ENCODE peak calls at places on chromosomes 1 and 21, in five cellular contexts. V is SJSA1, K is DMS53, I is germinal center, S is fibroblast of mammary gland. F is an unnamed sample.

GRCh38 chr1:3213730-3214129 is 144.7 kb downstream of the PRDM16 start:
- DNase-seq in K (no peak), S (no peak), V (no peak), I (no peak), F (no peak)

GRCh38 chr1:1626207-1627141 is 5.5 kb upstream of the MMP23B start:
- DNase-seq in V (no peak), I (no peak), K (no peak), S (no peak), F (no peak)

GRCh38 chr1:245858022-245858421 is 649.1 kb downstream of the SMYD3 start:
- DNase-seq in V (no peak), I (no peak), S (no peak), K (no peak), F (no peak)

GRCh38 chr1:207603777-207604176 is 41.2 kb upstream of the CR1L start:
- DNase-seq in V (no peak), I (no peak), S (peak; percentile 69), K (no peak), F (no peak)

GRCh38 chr1:181397841-181398240 is 85.5 kb upstream of the CACNA1E start:
- DNase-seq in I (no peak), V (no peak), S (no peak), K (no peak), F (no peak)

GRCh38 chr1:164771568-164772350 is 212.8 kb downstream of the PBX1 start:
- DNase-seq in I (no peak), V (peak; percentile 89), K (peak; percentile 19), S (peak; percentile 81), F (no peak)

GRCh38 chr1:172293379-172293778 is 127.1 kb upstream of the C1orf105 start:
- DNase-seq in S (no peak), V (no peak), I (no peak), K (no peak), F (no peak)

GRCh38 chr1:239814306-239814881 is 277.3 kb upstream of the FMN2 start:
- DNase-seq in K (peak; percentile 62), V (peak; percentile 59), S (peak; percentile 85), I (no peak), F (no peak)

GRCh38 chr1:53144201-53144600 is 1.8 kb upstream of the SLC1A7 start:
- DNase-seq in K (no peak), I (no peak), S (no peak), V (no peak), F (no peak)

GRCh38 chr1:19949016-19949415 is 25.6 kb upstream of the PLA2G2E start:
- DNase-seq in K (peak; percentile 34), S (peak; percentile 81), V (peak; percentile 56), I (no peak), F (no peak)

GRCh38 chr21:46517361-46517760 is 58.7 kb downstream of the DIP2A start:
- DNase-seq in I (no peak), K (no peak), S (peak; percentile 20), V (no peak), F (no peak)

GRCh38 chr1:101150676-101151075 is 86.1 kb upstream of the S1PR1 start:
- DNase-seq in K (no peak), V (peak; percentile 45), S (no peak), I (no peak), F (no peak)

GRCh38 chr1:43963890-43964289 is 5.9 kb upstream of the DPH2 start:
- DNase-seq in K (no peak), V (no peak), I (no peak), S (no peak), F (no peak)

GRCh38 chr1:10204003-10204642 is 6.2 kb upstream of the KIF1B start:
- DNase-seq in V (no peak), K (no peak), S (no peak), I (no peak), F (no peak)

GRCh38 chr1:234772345-234773147 is 162.6 kb upstream of the IRF2BP2 start:
- DNase-seq in S (peak; percentile 98), I (peak; percentile 69), V (peak; percentile 99), K (peak; percentile 95), F (peak; percentile 89)

GRCh38 chr1:54137532-54138061 is 15.2 kb downstream of the CDCP2 start:
- DNase-seq in V (peak; percentile 48), S (peak; percentile 39), K (peak; percentile 43), I (no peak), F (no peak)

GRCh38 chr21:45304945-45305344 is 17.2 kb upstream of the POFUT2 start:
- DNase-seq in I (no peak), K (no peak), V (no peak), S (no peak), F (no peak)

GRCh38 chr1:197771388-197771787 is 3.9 kb downstream of the DENND1B start:
- DNase-seq in K (no peak), S (no peak), I (no peak), V (no peak), F (no peak)

GRCh38 chr21:17989780-17990179 is 170.6 kb upstream of the C21orf91 start:
- DNase-seq in V (no peak), K (no peak), S (no peak), I (no peak), F (no peak)

GRCh38 chr1:37752583-37753471 is 12.1 kb downstream of the EPHA10 start:
- DNase-seq in I (peak; percentile 40), V (no peak), K (peak; percentile 86), S (no peak), F (no peak)

GRCh38 chr1:185108324-185108723 is 48.4 kb downstream of the TRMT1L start:
- DNase-seq in K (peak; percentile 32), V (no peak), S (peak; percentile 25), I (no peak), F (no peak)

GRCh38 chr1:113657126-113657525 is 102.2 kb downstream of the PHTF1 start:
- DNase-seq in K (no peak), V (no peak), I (no peak), S (no peak), F (no peak)

GRCh38 chr1:238469146-238469601 is 578.5 kb upstream of the ZP4 start:
- DNase-seq in V (peak; percentile 66), S (no peak), K (no peak), I (no peak), F (no peak)

GRCh38 chr1:209743145-209743482 is 12.7 kb upstream of the TRAF3IP3 start:
- DNase-seq in V (no peak), I (no peak), K (no peak), S (peak; percentile 96), F (no peak)

GRCh38 chr1:86052948-86053698 is 103.4 kb downstream of the COL24A1 start:
- DNase-seq in V (no peak), K (no peak), I (no peak), S (no peak), F (no peak)

GRCh38 chr1:3502834-3503524 is 48.5 kb downstream of the ARHGEF16 start:
- DNase-seq in S (no peak), I (no peak), V (no peak), K (no peak), F (no peak)

GRCh38 chr1:245609354-245609753 is 454.6 kb downstream of the KIF26B start:
- DNase-seq in K (peak; percentile 27), S (no peak), V (peak; percentile 36), I (no peak), F (no peak)

GRCh38 chr1:2611034-2611501 is 21.7 kb downstream of the MMEL1 start:
- DNase-seq in K (peak; percentile 12), S (no peak), V (peak; percentile 3), I (peak; percentile 72), F (no peak)

GRCh38 chr1:111541721-111542120 is 38.3 kb upstream of the ADORA3 start:
- DNase-seq in I (no peak), K (no peak), S (no peak), V (peak; percentile 87), F (no peak)

GRCh38 chr1:236853916-236854601 is 59.0 kb downstream of the MTR start:
- DNase-seq in I (no peak), S (no peak), V (no peak), K (no peak), F (no peak)

GRCh38 chr1:1334835-1335234 is 3.8 kb downstream of the TAS1R3 start:
- DNase-seq in S (no peak), K (no peak), V (no peak), I (no peak), F (peak; percentile 68)

F was measured in DND-41.